ENCODE peak calls at places on chromosome 21, in five cellular contexts. C is heart left ventricle, J is lower leg skin, U is breast epithelium, K is ovary. O is an unnamed sample.
A peak's percentile ranks its signal among the peaks of the same experiment; 100 is the strongest.

GRCh38 chr21:21165063-21165645 is 166.9 kb downstream of the NCAM2 start:
- DNase-seq in C (peak; percentile 34), J (no peak), U (no peak), K (no peak), O (peak; percentile 8)

GRCh38 chr21:17051054-17051453 is 461.8 kb upstream of the CXADR start:
- DNase-seq in C (no peak), J (peak; percentile 35), U (no peak), K (peak; percentile 9), O (no peak)

GRCh38 chr21:29238967-29239289 is 59.8 kb upstream of the BACH1 start:
- DNase-seq in C (no peak), J (no peak), U (no peak), K (no peak), O (no peak)

GRCh38 chr21:37561941-37562919 is 195.7 kb downstream of the DYRK1A start:
- DNase-seq in C (no peak), J (no peak), U (no peak), K (no peak), O (no peak)

GRCh38 chr21:29258626-29259335 is 39.9 kb upstream of the BACH1 start:
- DNase-seq in C (no peak), J (no peak), U (no peak), K (no peak), O (peak; percentile 47)

GRCh38 chr21:27423073-27423472 is 456.2 kb upstream of the ADAMTS5 start:
- DNase-seq in C (peak; percentile 79), J (peak; percentile 67), U (peak; percentile 74), K (peak; percentile 63), O (peak; percentile 50)

GRCh38 chr21:45548711-45549491 is 6.7 kb upstream of the SLC19A1 start:
- DNase-seq in C (no peak), J (no peak), U (no peak), K (no peak), O (no peak)

GRCh38 chr21:15849161-15849560 is 119.4 kb downstream of the USP25 start:
- DNase-seq in C (no peak), J (no peak), U (no peak), K (no peak), O (no peak)

GRCh38 chr21:29771491-29772066 is 168.2 kb downstream of the GRIK1 start:
- DNase-seq in C (no peak), J (no peak), U (peak; percentile 60), K (no peak), O (no peak)

GRCh38 chr21:36113647-36114428 is 21.0 kb upstream of the CBR3 start:
- DNase-seq in C (no peak), J (no peak), U (no peak), K (no peak), O (no peak)

DNA sequence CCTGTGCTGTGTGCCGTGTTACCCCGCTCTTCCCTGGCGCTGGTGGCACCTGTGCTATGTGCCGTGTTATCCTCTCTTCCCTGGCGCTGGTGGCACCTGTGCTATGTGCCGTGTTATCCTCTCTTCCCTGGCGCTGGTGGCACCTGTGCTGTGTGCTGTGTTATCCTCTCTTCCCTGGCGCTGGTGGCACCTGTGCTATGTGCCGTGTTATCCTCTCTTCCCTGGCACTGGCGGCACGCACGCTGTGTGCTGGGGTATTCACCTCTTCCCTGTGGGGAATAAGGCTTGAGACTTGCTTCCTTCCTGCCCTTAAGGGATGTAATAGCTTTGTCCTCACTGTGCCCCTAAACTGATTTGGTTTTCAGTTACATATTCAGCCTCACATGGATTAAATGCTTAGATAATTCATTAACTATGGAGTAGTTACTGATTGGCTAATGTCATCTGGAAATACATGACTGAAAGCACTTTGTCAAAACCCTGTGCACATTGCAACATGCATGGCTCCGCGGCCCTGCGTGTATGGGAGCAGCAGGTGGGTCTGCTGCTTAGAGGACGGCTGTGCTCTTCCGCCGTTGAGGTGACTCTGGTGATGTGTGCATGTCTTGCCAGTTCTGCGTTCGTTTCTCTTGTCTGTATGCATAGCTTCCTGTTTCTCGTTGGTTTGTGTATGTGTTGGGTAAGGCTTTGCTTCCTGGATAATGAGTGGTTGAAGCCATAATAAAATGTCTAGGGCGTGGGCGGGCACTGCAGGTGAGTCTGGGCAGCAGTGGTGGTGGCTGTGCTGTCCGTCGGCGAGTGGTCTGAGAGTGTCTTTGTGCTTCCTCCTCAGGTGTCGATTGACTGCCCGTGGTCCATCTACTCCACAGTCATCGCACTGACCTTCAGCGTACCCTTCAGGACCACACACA is 17.9 kb upstream of the PWP2 start:
- DNase-seq in C (no peak), J (no peak), U (peak; percentile 12), K (no peak), O (no peak)
- TF ChIP-seq POLR2A in C (no peak), J (no peak), U (no peak), K (no peak), O (no peak)

GRCh38 chr21:42062543-42063022 is 8.5 kb upstream of the UMODL1 start:
- DNase-seq in C (no peak), J (no peak), U (peak; percentile 59), K (no peak), O (no peak)
- TF ChIP-seq POLR2A in C (no peak), J (no peak), U (no peak), K (no peak), O (no peak)

GRCh38 chr21:33915368-33916199 is at the start of gene ATP5PO:
- DNase-seq in C (peak; percentile 99), J (peak; percentile 97), U (peak; percentile 95), K (peak; percentile 96), O (peak; percentile 94)
- TF ChIP-seq POLR2A in C (peak; percentile 44), J (no peak), U (peak; percentile 65), K (peak; percentile 61), O (peak; percentile 95)

GRCh38 chr21:33578214-33578613 is 10.3 kb downstream of the DONSON start:
- DNase-seq in C (no peak), J (no peak), U (no peak), K (no peak), O (no peak)

GRCh38 chr21:33566514-33566913 is 22.0 kb downstream of the DONSON start:
- DNase-seq in C (no peak), J (no peak), U (no peak), K (no peak), O (no peak)

GRCh38 chr21:33567914-33568313 is 20.6 kb downstream of the DONSON start:
- DNase-seq in C (no peak), J (no peak), U (no peak), K (no peak), O (no peak)

GRCh38 chr21:33569986-33570385 is 18.5 kb downstream of the DONSON start:
- DNase-seq in C (no peak), J (no peak), U (no peak), K (no peak), O (no peak)

GRCh38 chr21:33572350-33572749 is 16.1 kb downstream of the DONSON start:
- DNase-seq in C (no peak), J (no peak), U (no peak), K (no peak), O (no peak)
- TF ChIP-seq POLR2A in C (no peak), J (no peak), U (no peak), K (no peak), O (no peak)

DNA sequence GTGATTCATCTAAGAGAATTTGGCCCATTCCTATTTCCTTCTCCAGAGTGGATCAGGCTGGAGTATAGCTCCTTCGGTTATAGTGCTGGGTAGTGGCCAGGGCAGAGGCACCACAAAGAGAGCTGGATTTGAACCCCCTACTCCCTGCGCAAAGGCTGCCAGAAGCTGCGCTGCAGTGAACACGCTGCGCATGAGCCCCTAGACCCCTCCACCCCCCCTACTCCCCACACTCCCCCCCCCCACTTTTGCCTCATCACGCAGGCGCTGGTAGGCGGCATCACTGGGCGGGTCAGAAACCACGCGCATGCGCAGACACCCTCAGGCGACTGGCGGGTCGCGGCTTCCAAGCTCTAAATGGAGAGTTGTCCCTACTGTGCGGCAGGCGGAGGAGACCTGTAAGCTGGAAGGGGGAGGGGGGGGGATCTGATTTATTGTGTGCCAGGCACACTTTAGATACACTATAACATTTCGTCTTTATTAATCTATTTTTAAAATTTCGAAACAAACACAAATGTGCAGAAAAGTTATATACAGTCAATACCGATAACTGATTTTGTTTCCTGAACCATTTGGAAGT is 38.7 kb upstream of the HMGN1 start:
- DNase-seq in C (peak; percentile 94), J (peak; percentile 84), U (peak; percentile 78), K (peak; percentile 90), O (peak; percentile 87)
- TF ChIP-seq POLR2A in C (no peak), J (no peak), U (no peak), K (no peak), O (peak; percentile 52)